ENCODE peak calls at places on chromosomes 13 and 19, in six cellular contexts. One of them, this sample, is unnamed.

GRCh38 chr19:54660306-54660705 is 2.5 kb upstream of the LILRB4 start:
- DNase-seq in stimulated activated CD4-positive, alpha-beta T cell treated with anti-CD3 and anti-CD28 coated beads, Interleukin-15, amount 100 ng/mL, for 48 hours: no peak
- DNase-seq in GM10248: no peak
- DNase-seq in NK-92 treated with Interleukin-12 subunit alpha and Interleukin-12 subunit beta, amount 100 ng/mL, for 24 hours: no peak
- DNase-seq in activated CD8-positive, alpha-beta T cell treated with anti-CD3 and anti-CD28 coated beads, Interleukin-2, amount 10 ng/mL, durations not matched to agents 7 days and 5 days: no peak
- DNase-seq in stimulated activated CD8-positive, alpha-beta memory T cell treated with anti-CD3 and anti-CD28 coated beads, Interleukin-2, amount 100 ng/mL, for 48 hours: no peak
- DNase-seq in this sample: no peak

GRCh38 chr13:44004881-44005280 is 125.2 kb downstream of the LACC1 start:
- DNase-seq in stimulated activated CD4-positive, alpha-beta T cell treated with anti-CD3 and anti-CD28 coated beads, Interleukin-15, amount 100 ng/mL, for 48 hours: no peak
- DNase-seq in GM10248: no peak
- DNase-seq in NK-92 treated with Interleukin-12 subunit alpha and Interleukin-12 subunit beta, amount 100 ng/mL, for 24 hours: no peak
- DNase-seq in stimulated activated CD8-positive, alpha-beta memory T cell treated with anti-CD3 and anti-CD28 coated beads, Interleukin-2, amount 100 ng/mL, for 48 hours: no peak
- DNase-seq in activated CD8-positive, alpha-beta T cell treated with anti-CD3 and anti-CD28 coated beads, Interleukin-2, amount 10 ng/mL, durations not matched to agents 7 days and 5 days: no peak
- DNase-seq in this sample: no peak

GRCh38 chr13:75544681-75545333 is 4.8 kb upstream of the UCHL3 start:
- DNase-seq in stimulated activated CD4-positive, alpha-beta T cell treated with anti-CD3 and anti-CD28 coated beads, Interleukin-15, amount 100 ng/mL, for 48 hours: no peak
- DNase-seq in GM10248: no peak
- DNase-seq in NK-92 treated with Interleukin-12 subunit alpha and Interleukin-12 subunit beta, amount 100 ng/mL, for 24 hours: no peak
- DNase-seq in activated CD8-positive, alpha-beta T cell treated with anti-CD3 and anti-CD28 coated beads, Interleukin-2, amount 10 ng/mL, durations not matched to agents 7 days and 5 days: no peak
- DNase-seq in stimulated activated CD8-positive, alpha-beta memory T cell treated with anti-CD3 and anti-CD28 coated beads, Interleukin-2, amount 100 ng/mL, for 48 hours: no peak
- DNase-seq in this sample: no peak

GRCh38 chr13:80224468-80224867 is 116.5 kb downstream of the SPRY2 start:
- DNase-seq in stimulated activated CD8-positive, alpha-beta memory T cell treated with anti-CD3 and anti-CD28 coated beads, Interleukin-2, amount 100 ng/mL, for 48 hours: no peak
- DNase-seq in activated CD8-positive, alpha-beta T cell treated with anti-CD3 and anti-CD28 coated beads, Interleukin-2, amount 10 ng/mL, durations not matched to agents 7 days and 5 days: no peak
- DNase-seq in GM10248: no peak
- DNase-seq in stimulated activated CD4-positive, alpha-beta T cell treated with anti-CD3 and anti-CD28 coated beads, Interleukin-15, amount 100 ng/mL, for 48 hours: no peak
- DNase-seq in NK-92 treated with Interleukin-12 subunit alpha and Interleukin-12 subunit beta, amount 100 ng/mL, for 24 hours: no peak
- DNase-seq in this sample: no peak

GRCh38 chr19:22332924-22333323 is 46.7 kb downstream of the ZNF729 start:
- DNase-seq in stimulated activated CD8-positive, alpha-beta memory T cell treated with anti-CD3 and anti-CD28 coated beads, Interleukin-2, amount 100 ng/mL, for 48 hours: no peak
- DNase-seq in stimulated activated CD4-positive, alpha-beta T cell treated with anti-CD3 and anti-CD28 coated beads, Interleukin-15, amount 100 ng/mL, for 48 hours: no peak
- DNase-seq in NK-92 treated with Interleukin-12 subunit alpha and Interleukin-12 subunit beta, amount 100 ng/mL, for 24 hours: no peak
- DNase-seq in GM10248: no peak
- DNase-seq in activated CD8-positive, alpha-beta T cell treated with anti-CD3 and anti-CD28 coated beads, Interleukin-2, amount 10 ng/mL, durations not matched to agents 7 days and 5 days: no peak
- DNase-seq in this sample: no peak

GRCh38 chr13:24092108-24092507 is 68.4 kb upstream of the SPATA13 start:
- DNase-seq in GM10248: no peak
- DNase-seq in activated CD8-positive, alpha-beta T cell treated with anti-CD3 and anti-CD28 coated beads, Interleukin-2, amount 10 ng/mL, durations not matched to agents 7 days and 5 days: no peak
- DNase-seq in stimulated activated CD4-positive, alpha-beta T cell treated with anti-CD3 and anti-CD28 coated beads, Interleukin-15, amount 100 ng/mL, for 48 hours: no peak
- DNase-seq in stimulated activated CD8-positive, alpha-beta memory T cell treated with anti-CD3 and anti-CD28 coated beads, Interleukin-2, amount 100 ng/mL, for 48 hours: no peak
- DNase-seq in NK-92 treated with Interleukin-12 subunit alpha and Interleukin-12 subunit beta, amount 100 ng/mL, for 24 hours: no peak
- DNase-seq in this sample: no peak

GRCh38 chr19:46659151-46660007 is 1.6 kb downstream of the DACT3 start:
- DNase-seq in stimulated activated CD8-positive, alpha-beta memory T cell treated with anti-CD3 and anti-CD28 coated beads, Interleukin-2, amount 100 ng/mL, for 48 hours: no peak
- DNase-seq in stimulated activated CD4-positive, alpha-beta T cell treated with anti-CD3 and anti-CD28 coated beads, Interleukin-15, amount 100 ng/mL, for 48 hours: no peak
- DNase-seq in NK-92 treated with Interleukin-12 subunit alpha and Interleukin-12 subunit beta, amount 100 ng/mL, for 24 hours: no peak
- DNase-seq in GM10248: peak
- DNase-seq in activated CD8-positive, alpha-beta T cell treated with anti-CD3 and anti-CD28 coated beads, Interleukin-2, amount 10 ng/mL, durations not matched to agents 7 days and 5 days: peak
- DNase-seq in this sample: peak

GRCh38 chr19:34278783-34279182 is 24.4 kb downstream of the GARRE1 start:
- DNase-seq in NK-92 treated with Interleukin-12 subunit alpha and Interleukin-12 subunit beta, amount 100 ng/mL, for 24 hours: no peak
- DNase-seq in stimulated activated CD8-positive, alpha-beta memory T cell treated with anti-CD3 and anti-CD28 coated beads, Interleukin-2, amount 100 ng/mL, for 48 hours: no peak
- DNase-seq in GM10248: no peak
- DNase-seq in activated CD8-positive, alpha-beta T cell treated with anti-CD3 and anti-CD28 coated beads, Interleukin-2, amount 10 ng/mL, durations not matched to agents 7 days and 5 days: no peak
- DNase-seq in stimulated activated CD4-positive, alpha-beta T cell treated with anti-CD3 and anti-CD28 coated beads, Interleukin-15, amount 100 ng/mL, for 48 hours: no peak
- DNase-seq in this sample: no peak

GRCh38 chr13:46315491-46316075 is 71.5 kb downstream of the RUBCNL start:
- DNase-seq in NK-92 treated with Interleukin-12 subunit alpha and Interleukin-12 subunit beta, amount 100 ng/mL, for 24 hours: no peak
- DNase-seq in stimulated activated CD8-positive, alpha-beta memory T cell treated with anti-CD3 and anti-CD28 coated beads, Interleukin-2, amount 100 ng/mL, for 48 hours: no peak
- DNase-seq in stimulated activated CD4-positive, alpha-beta T cell treated with anti-CD3 and anti-CD28 coated beads, Interleukin-15, amount 100 ng/mL, for 48 hours: no peak
- DNase-seq in activated CD8-positive, alpha-beta T cell treated with anti-CD3 and anti-CD28 coated beads, Interleukin-2, amount 10 ng/mL, durations not matched to agents 7 days and 5 days: no peak
- DNase-seq in GM10248: no peak
- DNase-seq in this sample: no peak

GRCh38 chr13:50529154-50529882 is 314.2 kb downstream of the DLEU7 start:
- DNase-seq in GM10248: no peak
- DNase-seq in stimulated activated CD4-positive, alpha-beta T cell treated with anti-CD3 and anti-CD28 coated beads, Interleukin-15, amount 100 ng/mL, for 48 hours: no peak
- DNase-seq in stimulated activated CD8-positive, alpha-beta memory T cell treated with anti-CD3 and anti-CD28 coated beads, Interleukin-2, amount 100 ng/mL, for 48 hours: no peak
- DNase-seq in activated CD8-positive, alpha-beta T cell treated with anti-CD3 and anti-CD28 coated beads, Interleukin-2, amount 10 ng/mL, durations not matched to agents 7 days and 5 days: no peak
- DNase-seq in NK-92 treated with Interleukin-12 subunit alpha and Interleukin-12 subunit beta, amount 100 ng/mL, for 24 hours: no peak
- DNase-seq in this sample: no peak

GRCh38 chr19:45905016-45905415 is 2.6 kb upstream of the MYPOP start:
- DNase-seq in NK-92 treated with Interleukin-12 subunit alpha and Interleukin-12 subunit beta, amount 100 ng/mL, for 24 hours: no peak
- DNase-seq in GM10248: no peak
- DNase-seq in stimulated activated CD8-positive, alpha-beta memory T cell treated with anti-CD3 and anti-CD28 coated beads, Interleukin-2, amount 100 ng/mL, for 48 hours: no peak
- DNase-seq in activated CD8-positive, alpha-beta T cell treated with anti-CD3 and anti-CD28 coated beads, Interleukin-2, amount 10 ng/mL, durations not matched to agents 7 days and 5 days: no peak
- DNase-seq in stimulated activated CD4-positive, alpha-beta T cell treated with anti-CD3 and anti-CD28 coated beads, Interleukin-15, amount 100 ng/mL, for 48 hours: no peak
- DNase-seq in this sample: no peak

GRCh38 chr19:48874309-48875135 is 2.3 kb downstream of the PPP1R15A start:
- DNase-seq in activated CD8-positive, alpha-beta T cell treated with anti-CD3 and anti-CD28 coated beads, Interleukin-2, amount 10 ng/mL, durations not matched to agents 7 days and 5 days: peak
- DNase-seq in stimulated activated CD8-positive, alpha-beta memory T cell treated with anti-CD3 and anti-CD28 coated beads, Interleukin-2, amount 100 ng/mL, for 48 hours: no peak
- DNase-seq in NK-92 treated with Interleukin-12 subunit alpha and Interleukin-12 subunit beta, amount 100 ng/mL, for 24 hours: peak
- DNase-seq in stimulated activated CD4-positive, alpha-beta T cell treated with anti-CD3 and anti-CD28 coated beads, Interleukin-15, amount 100 ng/mL, for 48 hours: no peak
- DNase-seq in GM10248: no peak
- DNase-seq in this sample: no peak

GRCh38 chr19:52297601-52298358 is 811 bp downstream of the ZNF480 start:
- DNase-seq in GM10248: peak
- DNase-seq in stimulated activated CD4-positive, alpha-beta T cell treated with anti-CD3 and anti-CD28 coated beads, Interleukin-15, amount 100 ng/mL, for 48 hours: no peak
- DNase-seq in NK-92 treated with Interleukin-12 subunit alpha and Interleukin-12 subunit beta, amount 100 ng/mL, for 24 hours: no peak
- DNase-seq in stimulated activated CD8-positive, alpha-beta memory T cell treated with anti-CD3 and anti-CD28 coated beads, Interleukin-2, amount 100 ng/mL, for 48 hours: no peak
- DNase-seq in activated CD8-positive, alpha-beta T cell treated with anti-CD3 and anti-CD28 coated beads, Interleukin-2, amount 10 ng/mL, durations not matched to agents 7 days and 5 days: no peak
- DNase-seq in this sample: no peak

GRCh38 chr19:50546527-50547221 is 21.6 kb downstream of the LRRC4B start:
- DNase-seq in stimulated activated CD8-positive, alpha-beta memory T cell treated with anti-CD3 and anti-CD28 coated beads, Interleukin-2, amount 100 ng/mL, for 48 hours: no peak
- DNase-seq in NK-92 treated with Interleukin-12 subunit alpha and Interleukin-12 subunit beta, amount 100 ng/mL, for 24 hours: no peak
- DNase-seq in stimulated activated CD4-positive, alpha-beta T cell treated with anti-CD3 and anti-CD28 coated beads, Interleukin-15, amount 100 ng/mL, for 48 hours: no peak
- DNase-seq in activated CD8-positive, alpha-beta T cell treated with anti-CD3 and anti-CD28 coated beads, Interleukin-2, amount 10 ng/mL, durations not matched to agents 7 days and 5 days: no peak
- DNase-seq in GM10248: no peak
- DNase-seq in this sample: no peak

GRCh38 chr19:48249502-48250014 is 6.2 kb downstream of the CARD8 start:
- DNase-seq in activated CD8-positive, alpha-beta T cell treated with anti-CD3 and anti-CD28 coated beads, Interleukin-2, amount 10 ng/mL, durations not matched to agents 7 days and 5 days: peak
- DNase-seq in stimulated activated CD4-positive, alpha-beta T cell treated with anti-CD3 and anti-CD28 coated beads, Interleukin-15, amount 100 ng/mL, for 48 hours: peak
- DNase-seq in GM10248: peak
- DNase-seq in NK-92 treated with Interleukin-12 subunit alpha and Interleukin-12 subunit beta, amount 100 ng/mL, for 24 hours: peak
- DNase-seq in stimulated activated CD8-positive, alpha-beta memory T cell treated with anti-CD3 and anti-CD28 coated beads, Interleukin-2, amount 100 ng/mL, for 48 hours: peak
- DNase-seq in this sample: peak

GRCh38 chr13:20964904-20965303 is 62.4 kb upstream of the XPO4 start:
- DNase-seq in NK-92 treated with Interleukin-12 subunit alpha and Interleukin-12 subunit beta, amount 100 ng/mL, for 24 hours: no peak
- DNase-seq in activated CD8-positive, alpha-beta T cell treated with anti-CD3 and anti-CD28 coated beads, Interleukin-2, amount 10 ng/mL, durations not matched to agents 7 days and 5 days: no peak
- DNase-seq in GM10248: no peak
- DNase-seq in stimulated activated CD8-positive, alpha-beta memory T cell treated with anti-CD3 and anti-CD28 coated beads, Interleukin-2, amount 100 ng/mL, for 48 hours: no peak
- DNase-seq in stimulated activated CD4-positive, alpha-beta T cell treated with anti-CD3 and anti-CD28 coated beads, Interleukin-15, amount 100 ng/mL, for 48 hours: no peak
- DNase-seq in this sample: no peak

GRCh38 chr19:6229951-6230712 is 49.6 kb downstream of the MLLT1 start:
- DNase-seq in stimulated activated CD4-positive, alpha-beta T cell treated with anti-CD3 and anti-CD28 coated beads, Interleukin-15, amount 100 ng/mL, for 48 hours: no peak
- DNase-seq in activated CD8-positive, alpha-beta T cell treated with anti-CD3 and anti-CD28 coated beads, Interleukin-2, amount 10 ng/mL, durations not matched to agents 7 days and 5 days: no peak
- DNase-seq in GM10248: no peak
- DNase-seq in stimulated activated CD8-positive, alpha-beta memory T cell treated with anti-CD3 and anti-CD28 coated beads, Interleukin-2, amount 100 ng/mL, for 48 hours: no peak
- DNase-seq in NK-92 treated with Interleukin-12 subunit alpha and Interleukin-12 subunit beta, amount 100 ng/mL, for 24 hours: no peak
- DNase-seq in this sample: no peak

GRCh38 chr19:6270076-6270745 is 9.6 kb downstream of the MLLT1 start:
- DNase-seq in stimulated activated CD4-positive, alpha-beta T cell treated with anti-CD3 and anti-CD28 coated beads, Interleukin-15, amount 100 ng/mL, for 48 hours: no peak
- DNase-seq in activated CD8-positive, alpha-beta T cell treated with anti-CD3 and anti-CD28 coated beads, Interleukin-2, amount 10 ng/mL, durations not matched to agents 7 days and 5 days: no peak
- DNase-seq in stimulated activated CD8-positive, alpha-beta memory T cell treated with anti-CD3 and anti-CD28 coated beads, Interleukin-2, amount 100 ng/mL, for 48 hours: no peak
- DNase-seq in GM10248: no peak
- DNase-seq in NK-92 treated with Interleukin-12 subunit alpha and Interleukin-12 subunit beta, amount 100 ng/mL, for 24 hours: no peak
- DNase-seq in this sample: no peak

GRCh38 chr13:26132756-26133155 is 80.9 kb upstream of the SHISA2 start:
- DNase-seq in GM10248: no peak
- DNase-seq in stimulated activated CD8-positive, alpha-beta memory T cell treated with anti-CD3 and anti-CD28 coated beads, Interleukin-2, amount 100 ng/mL, for 48 hours: no peak
- DNase-seq in activated CD8-positive, alpha-beta T cell treated with anti-CD3 and anti-CD28 coated beads, Interleukin-2, amount 10 ng/mL, durations not matched to agents 7 days and 5 days: no peak
- DNase-seq in stimulated activated CD4-positive, alpha-beta T cell treated with anti-CD3 and anti-CD28 coated beads, Interleukin-15, amount 100 ng/mL, for 48 hours: no peak
- DNase-seq in NK-92 treated with Interleukin-12 subunit alpha and Interleukin-12 subunit beta, amount 100 ng/mL, for 24 hours: no peak
- DNase-seq in this sample: no peak

GRCh38 chr19:1144741-1145140 is 29.3 kb downstream of the SBNO2 start:
- DNase-seq in stimulated activated CD8-positive, alpha-beta memory T cell treated with anti-CD3 and anti-CD28 coated beads, Interleukin-2, amount 100 ng/mL, for 48 hours: no peak
- DNase-seq in NK-92 treated with Interleukin-12 subunit alpha and Interleukin-12 subunit beta, amount 100 ng/mL, for 24 hours: no peak
- DNase-seq in stimulated activated CD4-positive, alpha-beta T cell treated with anti-CD3 and anti-CD28 coated beads, Interleukin-15, amount 100 ng/mL, for 48 hours: no peak
- DNase-seq in GM10248: no peak
- DNase-seq in activated CD8-positive, alpha-beta T cell treated with anti-CD3 and anti-CD28 coated beads, Interleukin-2, amount 10 ng/mL, durations not matched to agents 7 days and 5 days: no peak
- DNase-seq in this sample: no peak

This sample was measured in GM13977.